ENCODE peak calls at places on chromosomes 6 and 20, in four cellular contexts. W is spleen, H is heart left ventricle, L is esophagus squamous epithelium. Q is an unnamed sample.

GRCh38 chr6:17705428-17705777 is 1.3 kb downstream of the NUP153 start:
- DNase-seq in W (no peak), H (peak; percentile 29), L (no peak), Q (no peak)

GRCh38 chr6:152571089-152571488 is 66.1 kb downstream of the SYNE1 start:
- DNase-seq in W (no peak), H (no peak), L (no peak), Q (no peak)

GRCh38 chr6:111087871-111088667 is 766 bp downstream of the SLC16A10 start:
- DNase-seq in W (no peak), H (no peak), L (no peak), Q (peak; percentile 71)

GRCh38 chr20:55446301-55446700 is 559.0 kb downstream of the CBLN4 start:
- DNase-seq in W (no peak), H (no peak), L (no peak), Q (no peak)

GRCh38 chr6:134447883-134448387 is 130.0 kb upstream of the SGK1 start:
- DNase-seq in W (no peak), H (no peak), L (no peak), Q (no peak)

GRCh38 chr20:25676164-25676809 is 20.4 kb downstream of the ZNF337 start:
- DNase-seq in W (no peak), H (no peak), L (no peak), Q (no peak)

GRCh38 chr6:41917528-41917927 is 3.4 kb downstream of the MED20 start:
- DNase-seq in W (no peak), H (no peak), L (no peak), Q (no peak)

GRCh38 chr6:41757931-41758640 is 10.9 kb upstream of the PGC start:
- DNase-seq in W (no peak), H (no peak), L (no peak), Q (no peak)

GRCh38 chr6:13012271-13012670 is 295.7 kb downstream of the PHACTR1 start:
- DNase-seq in W (no peak), H (no peak), L (no peak), Q (no peak)

GRCh38 chr6:39189915-39190544 is 39.2 kb downstream of the KCNK5 start:
- DNase-seq in W (no peak), H (no peak), L (no peak), Q (peak; percentile 79)

GRCh38 chr6:13795041-13795748 is 19.2 kb downstream of the MCUR1 start:
- DNase-seq in W (peak; percentile 91), H (peak; percentile 85), L (no peak), Q (peak; percentile 84)

GRCh38 chr6:37794825-37795224 is 24.7 kb upstream of the ZFAND3 start:
- DNase-seq in W (no peak), H (no peak), L (no peak), Q (no peak)

GRCh38 chr20:21808863-21809664 is 103.6 kb downstream of the PAX1 start:
- DNase-seq in W (peak; percentile 83), H (peak; percentile 58), L (no peak), Q (peak; percentile 75)

GRCh38 chr6:130425532-130425931 is 59.7 kb downstream of the TMEM200A start:
- DNase-seq in W (no peak), H (no peak), L (no peak), Q (no peak)

GRCh38 chr20:57264908-57265648 is 1.4 kb downstream of the BMP7 start:
- DNase-seq in W (no peak), H (no peak), L (no peak), Q (no peak)

GRCh38 chr6:106858653-106859092 is 115.9 kb downstream of the CD24 start:
- DNase-seq in W (no peak), H (no peak), L (no peak), Q (no peak)

GRCh38 chr6:29142349-29142748 is 28.4 kb upstream of the OR2J2 start:
- DNase-seq in W (no peak), H (no peak), L (no peak), Q (no peak)

GRCh38 chr6:16747232-16748027 is 13.8 kb downstream of the ATXN1 start:
- DNase-seq in W (no peak), H (no peak), L (no peak), Q (no peak)

GRCh38 chr20:5559937-5560336 is 190.3 kb upstream of the SHLD1 start:
- DNase-seq in W (no peak), H (no peak), L (no peak), Q (no peak)

GRCh38 chr20:36472656-36473071 is 68.7 kb upstream of the MYL9 start:
- DNase-seq in W (peak; percentile 79), H (peak; percentile 63), L (no peak), Q (peak; percentile 74)

GRCh38 chr20:61556116-61556515 is 304.1 kb downstream of the CDH4 start:
- DNase-seq in W (no peak), H (no peak), L (no peak), Q (no peak)

GRCh38 chr6:17865243-17865642 is 122.2 kb downstream of the KIF13A start:
- DNase-seq in W (no peak), H (peak; percentile 36), L (no peak), Q (no peak)

GRCh38 chr6:7067305-7067704 is 40.5 kb upstream of the RREB1 start:
- DNase-seq in W (no peak), H (no peak), L (no peak), Q (no peak)

GRCh38 chr20:33702861-33703260 is 16.7 kb upstream of the E2F1 start:
- DNase-seq in W (no peak), H (peak; percentile 75), L (no peak), Q (no peak)

GRCh38 chr6:135269399-135270005 is 88.4 kb downstream of the MYB start:
- DNase-seq in W (no peak), H (no peak), L (no peak), Q (no peak)

GRCh38 chr6:89644864-89645263 is 6.3 kb upstream of the LYRM2 start:
- DNase-seq in W (no peak), H (no peak), L (no peak), Q (no peak)

GRCh38 chr20:36865076-36865860 is 10.7 kb upstream of the TLDC2 start:
- DNase-seq in W (no peak), H (no peak), L (no peak), Q (no peak)

GRCh38 chr20:24672181-24672880 is 202.9 kb downstream of the SYNDIG1 start:
- DNase-seq in W (peak; percentile 52), H (no peak), L (no peak), Q (peak; percentile 37)

GRCh38 chr6:84027340-84028183 is 6.0 kb upstream of the MRAP2 start:
- DNase-seq in W (no peak), H (peak; percentile 38), L (no peak), Q (no peak)

GRCh38 chr6:150202404-150202803 is 59.6 kb downstream of the PPP1R14C start:
- DNase-seq in W (peak; percentile 66), H (peak; percentile 30), L (no peak), Q (no peak)

GRCh38 chr6:54747955-54748354 is 98.6 kb upstream of the FAM83B start:
- DNase-seq in W (no peak), H (no peak), L (no peak), Q (no peak)

GRCh38 chr6:113695506-113695905 is 161.6 kb upstream of the MARCKS start:
- DNase-seq in W (no peak), H (no peak), L (no peak), Q (no peak)

GRCh38 chr20:63745961-63746765 is 6.6 kb downstream of the SLC2A4RG start:
- DNase-seq in W (no peak), H (no peak), L (no peak), Q (peak; percentile 54)

GRCh38 chr6:10655508-10656055 is 38.8 kb downstream of the C6orf52 start:
- DNase-seq in W (no peak), H (no peak), L (no peak), Q (no peak)

DNA sequence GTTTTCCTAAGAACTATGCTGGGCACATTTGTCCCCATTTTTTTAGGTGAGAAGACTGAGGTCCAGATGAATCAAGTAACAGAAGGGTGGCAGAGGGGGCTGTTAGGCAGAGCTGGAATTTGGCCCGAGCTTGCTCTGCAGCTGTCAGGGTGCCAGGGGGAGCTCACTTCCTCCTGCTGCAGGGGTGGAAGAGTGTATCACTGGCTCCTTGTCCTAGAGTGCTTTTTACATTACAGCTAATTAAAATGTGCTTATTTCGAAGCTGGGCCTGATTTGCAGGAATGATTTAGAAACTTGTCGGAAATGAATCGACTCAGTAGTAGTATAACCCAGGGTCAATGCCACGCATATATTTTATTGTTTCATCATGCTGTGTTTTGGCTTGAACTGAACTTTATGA is 11.1 kb downstream of the TOX2 start:
- DNase-seq in W (no peak), H (peak; percentile 50), L (no peak), Q (peak; percentile 61)
- H3K4me3 ChIP-seq in W (no peak overlapping the region), H (no peak overlapping the region), L (no peak overlapping the region), Q (no peak overlapping the region)

GRCh38 chr6:36578030-36578825 is 15.9 kb upstream of the SRSF3 start:
- DNase-seq in W (no peak), H (no peak), L (no peak), Q (no peak)

GRCh38 chr6:36580184-36580526 is 14.0 kb upstream of the SRSF3 start:
- DNase-seq in W (no peak), H (no peak), L (no peak), Q (no peak)

GRCh38 chr6:36576573-36576972 is 17.6 kb upstream of the SRSF3 start:
- DNase-seq in W (no peak), H (no peak), L (no peak), Q (no peak)

GRCh38 chr6:36574679-36575078 is 19.5 kb upstream of the SRSF3 start:
- DNase-seq in W (no peak), H (no peak), L (no peak), Q (no peak)

GRCh38 chr6:36577298-36577697 is 16.9 kb upstream of the SRSF3 start:
- DNase-seq in W (no peak), H (no peak), L (no peak), Q (no peak)
- H3K4me3 ChIP-seq in W (no peak overlapping the region), H (no peak overlapping the region), L (no peak overlapping the region), Q (no peak overlapping the region)

GRCh38 chr6:99424022-99424421 is 1.1 kb downstream of the PNISR start:
- DNase-seq in W (no peak), H (no peak), L (no peak), Q (no peak)
- H3K4me3 ChIP-seq in W (peak overlapping the region; percentile 62), H (peak overlapping the region; percentile 85), L (peak overlapping the region; percentile 50), Q (peak overlapping the region; percentile 89)

DNA sequence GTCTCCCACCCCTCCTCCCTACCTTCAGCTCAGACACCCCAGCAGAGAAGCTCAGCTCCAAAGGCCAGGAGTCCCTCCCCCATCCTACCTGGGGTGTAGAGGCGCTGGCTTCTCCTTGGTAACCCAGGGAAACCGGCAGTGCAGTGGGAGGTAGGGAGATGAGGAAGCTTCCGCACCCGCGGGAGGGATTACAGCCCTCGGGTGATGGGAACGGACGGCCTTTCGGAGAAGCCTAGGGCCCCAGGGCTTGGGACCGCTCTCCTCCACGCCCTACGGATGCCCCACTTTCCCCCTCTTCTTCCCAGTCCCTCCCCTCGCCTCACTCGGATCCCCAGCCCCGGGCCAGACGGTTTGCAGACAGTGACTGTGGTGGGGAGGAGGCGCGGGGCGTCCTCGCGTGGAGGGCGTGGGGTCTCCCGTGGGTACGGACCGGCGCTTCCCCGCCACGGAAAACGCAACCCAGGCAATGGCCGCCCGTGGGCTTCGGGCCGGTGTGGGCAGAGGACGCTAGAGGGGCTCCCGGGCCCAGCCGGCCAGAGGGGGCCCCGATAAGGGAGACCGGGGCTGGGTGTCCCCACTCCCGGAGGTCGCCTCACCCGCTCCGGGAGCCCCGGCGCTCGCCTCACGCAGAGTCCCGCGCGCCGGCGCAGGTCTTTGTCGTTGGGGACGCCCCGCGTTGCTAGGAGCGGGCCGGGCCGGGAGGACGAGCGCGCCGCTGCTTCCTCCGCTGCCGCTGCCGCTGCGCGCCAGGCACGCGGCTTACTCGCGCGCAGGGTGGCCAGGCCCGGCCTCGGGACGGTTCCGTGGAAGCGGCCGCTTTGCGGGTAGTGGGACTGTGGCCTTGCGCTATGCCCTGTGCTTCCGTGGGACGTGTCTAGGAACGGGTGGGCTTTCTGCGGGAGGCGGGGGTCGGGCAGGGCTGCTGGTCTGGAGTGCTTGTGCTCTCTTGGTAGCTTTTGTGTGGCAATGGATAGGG is 15.8 kb downstream of the AARS2 start:
- DNase-seq in W (peak; percentile 85), H (peak; percentile 60), L (no peak), Q (no peak)
- H3K4me3 ChIP-seq in W (peak overlapping the region; percentile 33), H (peak overlapping the region; percentile 62), L (peak overlapping the region; percentile 16), Q (peak overlapping the region; percentile 46)